ENCODE peak calls at places on chromosome X, in four cellular contexts. H is GM12878, L is GM23248, J is neuronal stem cell. R is an unnamed sample.

GRCh38 chrX:48533165-48533564 is 6.3 kb upstream of the TBC1D25 start:
- DNase-seq in J (no peak), L (no peak), H (no peak), R (no peak)

GRCh38 chrX:915427-916234 is 285.0 kb downstream of the SHOX start:
- DNase-seq in L (no peak), H (no peak), J (no peak), R (no peak)

GRCh38 chrX:139739138-139739537 is 31.2 kb upstream of the MCF2 start:
- DNase-seq in H (peak; percentile 19), J (no peak), L (peak; percentile 62), R (peak; percentile 34)

GRCh38 chrX:47143894-47144625 is 442 bp downstream of the NDUFB11 start:
- DNase-seq in H (peak; percentile 42), J (no peak), L (peak; percentile 60), R (peak; percentile 50)

GRCh38 chrX:110204986-110205385 is 112.9 kb downstream of the AMMECR1 start:
- DNase-seq in H (no peak), J (no peak), L (peak; percentile 78), R (peak; percentile 63)

GRCh38 chrX:20913760-20914159 is 460.5 kb upstream of the CNKSR2 start:
- DNase-seq in J (peak; percentile 41), L (peak; percentile 2), H (no peak), R (peak; percentile 0)

GRCh38 chrX:67544871-67545771 is 1.3 kb downstream of the AR start:
- DNase-seq in J (peak; percentile 15), H (no peak), L (peak; percentile 63), R (peak; percentile 44)

GRCh38 chrX:130268500-130269170 is at the start of gene ZNF280C:
- DNase-seq in L (peak; percentile 92), J (peak; percentile 63), H (peak; percentile 70), R (peak; percentile 90)

GRCh38 chrX:130109429-130110378 is 593 bp downstream of the ELF4 start:
- DNase-seq in J (no peak), H (no peak), L (peak; percentile 62), R (peak; percentile 61)

GRCh38 chrX:15204130-15204751 is 65.6 kb downstream of the ASB9 start:
- DNase-seq in J (no peak), H (peak; percentile 33), L (no peak), R (no peak)

GRCh38 chrX:23332888-23333821 is 1.5 kb upstream of the PTCHD1 start:
- DNase-seq in L (no peak), H (no peak), J (no peak), R (no peak)

GRCh38 chrX:132692066-132692465 is 203.2 kb upstream of the MBNL3 start:
- DNase-seq in L (peak; percentile 63), H (no peak), J (no peak), R (no peak)

GRCh38 chrX:72271091-72271490 is 6.0 kb downstream of the RPS4X start:
- DNase-seq in L (peak; percentile 37), H (no peak), J (no peak), R (no peak)

GRCh38 chrX:54447461-54447860 is 7.3 kb downstream of the TSR2 start:
- DNase-seq in H (no peak), L (peak; percentile 27), J (no peak), R (no peak)

GRCh38 chrX:152197425-152197824 is 59.0 kb upstream of the MAGEA10 start:
- DNase-seq in J (no peak), L (no peak), H (no peak), R (no peak)

GRCh38 chrX:104697264-104697663 is 131.3 kb downstream of the IL1RAPL2 start:
- DNase-seq in L (no peak), J (no peak), H (no peak), R (no peak)

GRCh38 chrX:104695593-104695992 is 129.6 kb downstream of the IL1RAPL2 start:
- DNase-seq in J (no peak), H (no peak), L (no peak), R (no peak)

DNA sequence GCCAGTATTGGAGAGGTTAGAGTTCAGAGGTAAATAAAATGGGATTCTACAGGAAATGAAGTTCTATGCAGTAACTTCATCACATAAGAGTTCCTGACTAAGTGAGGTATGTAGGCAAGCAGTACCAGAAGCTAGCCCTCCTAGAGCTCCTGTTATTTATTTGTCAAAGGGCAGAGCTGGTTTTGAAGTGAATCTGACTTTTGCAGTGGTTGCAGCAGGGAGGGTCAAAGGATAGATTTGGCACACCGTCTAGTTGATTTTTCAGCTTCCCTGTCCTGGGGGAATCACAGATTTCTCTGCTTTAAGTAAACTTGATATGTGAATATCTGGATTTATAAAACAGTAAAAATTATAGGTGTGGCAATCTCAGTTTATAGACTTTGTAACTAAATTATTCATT is 130.7 kb downstream of the IL1RAPL2 start:
- DNase-seq in L (no peak), H (no peak), J (no peak), R (no peak)
- H3K9ac ChIP-seq in L (no peak overlapping the region), H (no peak overlapping the region), J (no peak overlapping the region), R (no peak overlapping the region)

DNA sequence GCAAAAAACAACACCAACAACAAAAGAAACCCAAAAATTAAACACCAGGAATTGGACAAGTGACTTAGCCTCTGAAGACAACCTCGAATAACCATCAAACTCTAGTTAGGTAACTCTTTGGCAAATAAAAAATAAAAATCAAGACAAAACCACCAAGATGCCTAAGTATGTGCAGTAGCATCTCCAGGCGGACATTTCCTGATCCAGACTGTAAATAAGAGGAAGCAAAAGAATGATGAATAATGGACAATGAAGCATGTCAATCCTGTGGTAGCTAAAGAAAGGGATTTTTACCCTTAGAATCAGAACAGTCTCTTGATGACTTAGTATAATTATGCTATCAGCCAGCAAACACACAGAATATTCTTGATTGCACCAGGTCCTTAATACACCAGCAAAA is 276.7 kb upstream of the DIAPH2 start:
- DNase-seq in L (no peak), H (no peak), J (no peak), R (no peak)
- H3K4me1 ChIP-seq in L (peaks cover 11% of the 10 kb centered on the region), H (no peaks in the 10 kb centered on the region), J (no peaks in the 10 kb centered on the region), R (peaks cover 11% of the 10 kb centered on the region)

GRCh38 chrX:31212856-31213748 is 141.3 kb upstream of the FTHL17 start:
- DNase-seq in L (no peak), J (no peak), H (no peak), R (no peak)

GRCh38 chrX:31213941-31214340 is 142.1 kb upstream of the FTHL17 start:
- DNase-seq in J (no peak), L (peak; percentile 40), H (no peak), R (peak; percentile 51)

GRCh38 chrX:31209005-31209612 is 137.3 kb upstream of the FTHL17 start:
- DNase-seq in J (no peak), L (no peak), H (no peak), R (peak; percentile 50)
- H3K4me3 ChIP-seq in J (no peak overlapping the region), L (no peak overlapping the region), H (no peak overlapping the region), R (no peak overlapping the region)

GRCh38 chrX:13938766-13939530 is 90.7 kb downstream of the GEMIN8 start:
- DNase-seq in H (no peak), L (no peak), J (no peak), R (peak; percentile 1)
- H3K9ac ChIP-seq in H (no peak overlapping the region), L (no peak overlapping the region), J (no peak overlapping the region), R (no peak overlapping the region)

GRCh38 chrX:115929480-115929879 is 241.1 kb upstream of the AGTR2 start:
- DNase-seq in H (no peak), J (no peak), L (no peak), R (no peak)
- H3K4me1 ChIP-seq in H (no peaks in the 10 kb centered on the region), J (no peaks in the 10 kb centered on the region), L (no peaks in the 10 kb centered on the region), R (no peaks in the 10 kb centered on the region)

DNA sequence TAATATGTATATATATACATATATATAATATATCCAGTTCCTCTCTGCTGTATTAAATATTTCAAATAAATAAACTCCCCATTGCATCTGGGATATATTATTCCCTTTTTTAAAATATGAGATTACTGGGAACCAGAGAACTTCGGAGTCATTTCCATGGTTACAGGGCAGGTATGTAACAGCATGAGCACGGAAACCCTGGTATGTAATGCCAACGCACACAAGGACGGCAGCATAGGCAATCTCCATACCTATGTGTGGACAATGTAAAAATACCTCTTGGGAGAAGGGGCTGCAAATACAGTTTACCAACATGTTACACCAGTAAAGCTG is 62.8 kb downstream of the NUDT10 start:
- DNase-seq in H (no peak), L (no peak), J (no peak), R (no peak)
- H3K4me3 ChIP-seq in H (no peak overlapping the region), L (no peak overlapping the region), J (no peak overlapping the region), R (no peak overlapping the region)

GRCh38 chrX:103215768-103216085 is 819 bp downstream of the BEX4 start:
- DNase-seq in J (peak; percentile 11), L (no peak), H (no peak), R (peak; percentile 4)
- H3K9ac ChIP-seq in J (peak overlapping the region; percentile 93), L (no peak overlapping the region), H (peak overlapping the region; percentile 20), R (no peak overlapping the region)

DNA sequence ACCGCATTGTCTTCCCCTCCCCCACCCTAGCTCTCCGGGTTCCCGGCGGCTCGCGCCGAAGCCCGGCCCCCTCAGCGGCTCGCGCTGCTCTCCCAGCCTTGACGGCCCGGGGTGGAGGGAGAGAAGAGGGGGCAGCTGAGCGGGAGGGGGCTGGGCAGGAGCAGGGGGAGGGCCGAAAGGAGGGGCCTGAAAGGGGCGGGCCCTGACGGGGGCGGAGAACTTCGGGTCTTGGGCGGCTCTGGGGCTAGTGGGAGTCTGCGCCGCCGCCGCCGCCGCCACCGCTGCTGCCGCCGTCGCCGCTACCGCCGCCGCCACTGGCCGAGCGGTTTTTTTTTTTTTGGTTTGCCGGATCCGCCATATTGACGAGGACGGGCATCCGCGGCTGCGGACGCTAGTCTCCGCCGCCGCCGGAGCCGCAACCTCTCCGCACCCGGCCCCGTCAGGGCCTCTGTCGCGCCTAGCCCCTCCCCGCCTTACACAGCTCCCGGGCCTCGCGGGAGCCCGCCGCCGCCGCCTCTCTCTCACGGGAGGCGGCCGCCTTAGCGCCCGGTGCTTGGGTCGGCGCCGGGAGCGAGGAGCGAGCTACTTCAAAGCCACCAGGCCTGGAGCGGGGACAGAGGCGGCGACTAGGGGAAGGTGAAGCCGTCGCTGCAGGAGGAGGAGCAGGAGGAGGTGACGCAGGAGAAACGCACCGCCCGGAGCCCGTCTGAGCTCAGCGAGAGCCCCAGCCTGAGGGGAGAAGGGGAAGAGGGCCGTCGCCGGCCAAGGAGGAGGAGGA is at the start of gene USP9X:
- DNase-seq in H (peak; percentile 62), L (peak; percentile 87), J (peak; percentile 76), R (peak; percentile 94)
- H3K4me1 ChIP-seq in H (no peaks in the 10 kb centered on the region), L (peaks cover 12% of the 10 kb centered on the region), J (peaks cover 3% of the 10 kb centered on the region), R (peaks cover 36% of the 10 kb centered on the region)

GRCh38 chrX:53257166-53257565 is 24.2 kb downstream of the IQSEC2 start:
- DNase-seq in L (no peak), J (no peak), H (no peak), R (no peak)
- H3K4me3 ChIP-seq in L (no peak overlapping the region), J (no peak overlapping the region), H (no peak overlapping the region), R (no peak overlapping the region)

R was measured in adipocyte.